ENCODE peak calls at places on chromosomes 16 and 17, in seven cellular contexts. B is CD8-positive, alpha-beta T cell; S is sigmoid colon; H is fibroblast of lung; R is SJSA1; U is testis; N is stomach. J is an unnamed sample. For H3K4me1, the result is how much of the 10 kb centered on the place peaks cover.

GRCh38 chr17:62994931-62995330 is 28.9 kb downstream of the TANC2 start:
- DNase-seq in N (no peak), S (no peak), H (no peak), R (peak), B (no peak), U (peak), J (no peak)

GRCh38 chr17:2707721-2708584 is 3.6 kb downstream of the CLUH start:
- DNase-seq in S (peak), B (no peak), N (peak), R (no peak), H (no peak), U (peak), J (peak)

GRCh38 chr17:18026408-18026776 is 12.6 kb downstream of the ATPAF2 start:
- DNase-seq in S (no peak), U (peak), N (no peak), R (no peak), B (peak), H (peak), J (no peak)

GRCh38 chr16:27314161-27314723 is 468 bp downstream of the IL4R start:
- DNase-seq in S (peak), N (peak), B (peak), R (peak), U (peak), H (peak), J (peak)

GRCh38 chr16:11781773-11782172 is 15.3 kb downstream of the ZC3H7A start:
- DNase-seq in N (no peak), S (no peak), B (no peak), H (peak), R (no peak), U (no peak), J (no peak)

GRCh38 chr16:49562228-49562627 is 188.6 kb downstream of the C16orf78 start:
- DNase-seq in B (no peak), U (no peak), R (no peak), S (no peak), N (no peak), H (no peak), J (no peak)

GRCh38 chr16:67244387-67245188 is 2.7 kb downstream of the FHOD1 start:
- DNase-seq in R (peak), B (peak), N (peak), S (peak), H (peak), U (peak), J (peak)

GRCh38 chr17:44820631-44821196 is 9.4 kb downstream of the GJC1 start:
- DNase-seq in B (no peak), N (no peak), R (peak), H (peak), S (peak), U (no peak), J (no peak)

GRCh38 chr16:83785455-83785854 is 22.3 kb upstream of the HSBP1 start:
- DNase-seq in N (no peak), R (no peak), U (no peak), S (no peak), B (no peak), H (no peak), J (no peak)

GRCh38 chr16:84648595-84649510 is 542 bp downstream of the KLHL36 start:
- DNase-seq in H (no peak), U (peak), S (peak), B (peak), N (peak), R (peak), J (peak)

GRCh38 chr17:61411944-61412859 is 12.6 kb downstream of the TBX2 start:
- DNase-seq in U (peak), N (peak), R (peak), S (peak), H (peak), B (peak), J (peak)

GRCh38 chr17:79970576-79971068 is 65.0 kb downstream of the TBC1D16 start:
- DNase-seq in N (peak), U (peak), S (no peak), R (no peak), B (no peak), H (peak), J (peak)

GRCh38 chr16:50372611-50373344 is 4.0 kb upstream of the BRD7 start:
- DNase-seq in H (no peak), U (no peak), N (no peak), R (no peak), S (peak), B (no peak), J (peak)

GRCh38 chr17:82737981-82738877 is 2.8 kb downstream of the FN3K start:
- DNase-seq in R (no peak), B (no peak), H (peak), S (no peak), N (peak), U (peak), J (peak)

GRCh38 chr16:73064227-73064995 is 16.5 kb upstream of the ZFHX3 start:
- DNase-seq in B (no peak), R (no peak), S (peak), N (no peak), U (no peak), H (peak), J (peak)

GRCh38 chr16:11546522-11547485 is 39.9 kb downstream of the LITAF start:
- DNase-seq in R (peak), B (no peak), N (no peak), H (peak), S (no peak), U (no peak), J (no peak)

GRCh38 chr16:79980650-79981521 is 380.3 kb upstream of the MAF start:
- DNase-seq in N (no peak), R (peak), S (no peak), B (no peak), U (no peak), H (peak), J (no peak)

GRCh38 chr17:17621254-17621653 is 29.7 kb upstream of the PEMT start:
- DNase-seq in H (no peak), U (no peak), S (no peak), B (no peak), R (no peak), N (no peak), J (no peak)

GRCh38 chr17:82338858-82339633 is 5.5 kb upstream of the SECTM1 start:
- DNase-seq in B (no peak), N (peak), S (peak), H (peak), U (peak), R (peak), J (peak)

GRCh38 chr17:74961657-74962360 is 10.8 kb downstream of the HID1 start:
- DNase-seq in N (peak), B (peak), U (peak), R (peak), H (peak), S (peak), J (peak)

GRCh38 chr16:79714440-79714839 is 113.9 kb upstream of the MAF start:
- DNase-seq in B (no peak), S (no peak), H (no peak), R (no peak), N (no peak), U (no peak), J (no peak)

GRCh38 chr16:87017388-87018012 is 299.7 kb downstream of the C16orf95 start:
- DNase-seq in H (peak), R (peak), N (no peak), S (peak), U (no peak), B (no peak), J (no peak)

GRCh38 chr17:28379814-28380571 is 8.5 kb downstream of the SARM1 start:
- DNase-seq in U (no peak), H (peak), N (no peak), S (no peak), R (no peak), B (no peak), J (no peak)

GRCh38 chr17:9478889-9479288 is 96.7 kb downstream of the STX8 start:
- DNase-seq in S (no peak), R (no peak), B (no peak), H (no peak), U (no peak), N (no peak), J (no peak)
- H3K4me3 ChIP-seq in S (no peak), R (no peak), B (no peak), H (no peak), U (no peak), N (no peak), J (no peak)

GRCh38 chr16:56244612-56245011 is 53.3 kb downstream of the GNAO1 start:
- DNase-seq in U (no peak), N (no peak), R (no peak), B (no peak), S (no peak), H (no peak), J (no peak)
- H3K27ac ChIP-seq in U (no peak), N (peak), R (peak), B (no peak), S (peak), H (no peak), J (no peak)

GRCh38 chr17:64327201-64327930 is 63.3 kb downstream of the PECAM1 start:
- DNase-seq in U (peak), R (no peak), B (no peak), N (no peak), S (no peak), H (peak), J (no peak)

GRCh38 chr17:64329571-64329970 is 61.1 kb downstream of the PECAM1 start:
- DNase-seq in R (no peak), B (no peak), S (no peak), U (no peak), N (no peak), H (no peak), J (no peak)

GRCh38 chr17:64328036-64328874 is 62.4 kb downstream of the PECAM1 start:
- DNase-seq in R (no peak), B (no peak), S (no peak), N (no peak), U (peak), H (no peak), J (no peak)

GRCh38 chr17:64326420-64327054 is 63.5 kb upstream of the TEX2 start:
- DNase-seq in N (peak), B (no peak), U (peak), R (no peak), S (peak), H (peak), J (peak)

GRCh38 chr17:64328875-64329405 is 61.7 kb downstream of the PECAM1 start:
- DNase-seq in B (no peak), U (no peak), N (no peak), R (no peak), S (no peak), H (no peak), J (no peak)
- H3K4me1 ChIP-seq in B (under half), U (under half), N (under half), R (under half), S (under half), H (under half), J (under half)

DNA sequence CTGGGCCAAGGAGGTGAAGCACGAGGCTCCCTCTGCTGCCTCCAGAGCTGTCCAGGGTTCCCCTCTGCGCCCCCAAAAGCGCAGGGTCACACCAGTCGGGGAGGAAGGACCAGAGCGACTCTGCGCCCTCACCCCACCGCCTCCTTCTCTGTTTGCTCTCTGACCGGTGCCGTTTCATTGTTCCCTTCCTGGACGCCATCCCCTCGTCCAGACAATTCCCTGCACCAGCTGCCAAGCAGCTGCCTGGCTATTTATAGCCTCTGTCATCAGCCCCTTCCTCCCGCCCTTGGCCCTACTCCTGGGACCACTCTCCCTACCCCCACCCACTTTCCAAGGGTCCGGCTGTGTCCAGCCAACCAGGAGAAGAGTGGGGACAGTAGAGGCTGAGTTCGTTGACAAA is 68.8 kb upstream of the CREBBP start:
- DNase-seq in N (no peak), U (no peak), H (no peak), R (peak), B (no peak), S (peak), J (no peak)
- H3K4me3 ChIP-seq in N (no peak), U (no peak), H (peak), R (peak), B (no peak), S (peak), J (no peak)

DNA sequence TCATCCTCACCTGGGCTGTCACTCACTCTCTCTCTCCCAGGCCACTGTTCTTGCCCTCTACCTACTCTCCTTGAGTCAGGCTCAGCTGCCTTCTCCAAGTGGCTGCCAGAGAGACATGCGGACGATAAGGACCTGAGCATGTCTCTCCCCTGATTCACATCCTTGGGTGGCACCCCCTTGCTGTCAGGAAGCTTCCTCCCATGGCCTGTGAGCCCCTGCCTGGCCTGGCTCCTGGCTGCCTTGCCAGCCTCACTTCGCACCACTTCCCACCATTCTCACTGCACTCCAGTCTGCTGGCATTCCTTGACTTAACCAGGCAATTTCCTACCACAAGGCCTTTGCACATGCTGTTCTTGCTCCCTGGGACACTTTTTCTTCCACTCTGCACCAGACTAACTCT is 2.7 kb upstream of the ALDH3A1 start:
- DNase-seq in S (no peak), H (no peak), B (no peak), N (no peak), R (no peak), U (no peak), J (no peak)
- H3K27ac ChIP-seq in S (no peak), H (no peak), B (no peak), N (peak), R (no peak), U (no peak), J (no peak)

DNA sequence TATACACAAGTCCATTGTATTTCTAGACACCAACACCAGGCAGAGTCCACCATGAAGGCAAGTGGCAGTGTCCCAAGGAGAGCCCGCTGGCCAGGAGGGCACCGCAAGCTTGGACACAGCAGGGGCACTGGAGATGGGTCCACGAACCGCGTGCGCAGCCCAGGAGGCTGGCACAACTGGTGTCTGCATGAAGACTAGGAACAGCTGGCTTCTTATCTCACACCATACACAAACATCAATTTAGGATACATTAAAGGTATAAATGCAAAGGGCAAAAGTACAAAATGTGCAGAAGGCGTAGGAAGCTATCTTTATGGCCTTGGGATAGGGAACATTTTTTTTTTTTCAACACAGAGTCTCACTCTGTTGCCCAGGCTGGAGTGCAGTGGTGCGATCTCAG is 52.4 kb downstream of the ANKRD11 start:
- DNase-seq in H (no peak), R (no peak), U (no peak), S (no peak), N (no peak), B (no peak), J (no peak)
- H3K4me1 ChIP-seq in H (under half), R (under half), U (under half), S (half or more), N (half or more), B (half or more), J (under half)

DNA sequence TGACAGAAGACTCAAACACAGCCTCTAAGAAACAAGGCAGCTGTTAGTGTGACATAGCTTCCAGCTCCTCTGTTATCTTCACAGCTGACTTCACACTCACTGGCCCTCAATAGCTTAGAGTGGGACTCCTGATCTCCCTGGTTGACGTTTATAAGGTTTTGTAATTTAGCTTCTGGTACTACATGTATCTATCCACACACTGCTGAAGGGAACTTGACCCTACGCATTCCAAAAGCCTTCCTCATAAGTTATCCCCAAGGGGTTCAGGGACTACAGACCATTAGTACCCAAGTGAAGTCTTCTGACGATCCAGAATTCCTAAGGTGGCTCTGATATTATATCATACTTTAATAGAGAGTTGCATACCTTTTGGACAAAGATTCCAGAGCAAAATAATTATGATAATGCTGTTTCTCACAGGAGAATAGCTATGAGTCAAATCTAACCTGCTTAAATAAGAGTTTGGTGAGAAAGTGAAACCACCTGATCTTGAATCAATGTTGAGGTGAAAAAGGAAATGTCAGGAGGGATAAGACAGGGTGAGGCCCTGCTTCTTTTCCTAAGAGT is 14.5 kb downstream of the ACACA start:
- DNase-seq in U (no peak), N (no peak), S (no peak), H (peak), R (no peak), B (no peak), J (no peak)
- H3K4me3 ChIP-seq in U (no peak), N (no peak), S (no peak), H (no peak), R (no peak), B (no peak), J (no peak)

GRCh38 chr16:30784215-30784614 is 2.8 kb downstream of the ZNF629 start:
- DNase-seq in B (no peak), S (no peak), R (no peak), N (no peak), U (no peak), H (no peak), J (no peak)

GRCh38 chr16:30786115-30786935 is 680 bp downstream of the ZNF629 start:
- DNase-seq in R (peak), B (no peak), S (no peak), N (peak), U (peak), H (peak), J (peak)

GRCh38 chr16:30783280-30784109 is 3.5 kb downstream of the ZNF629 start:
- DNase-seq in U (no peak), R (no peak), B (no peak), H (no peak), S (no peak), N (no peak), J (no peak)

GRCh38 chr16:30786936-30787612 is at the start of gene ZNF629:
- DNase-seq in S (peak), R (peak), N (peak), U (peak), H (peak), B (peak), J (peak)

DNA sequence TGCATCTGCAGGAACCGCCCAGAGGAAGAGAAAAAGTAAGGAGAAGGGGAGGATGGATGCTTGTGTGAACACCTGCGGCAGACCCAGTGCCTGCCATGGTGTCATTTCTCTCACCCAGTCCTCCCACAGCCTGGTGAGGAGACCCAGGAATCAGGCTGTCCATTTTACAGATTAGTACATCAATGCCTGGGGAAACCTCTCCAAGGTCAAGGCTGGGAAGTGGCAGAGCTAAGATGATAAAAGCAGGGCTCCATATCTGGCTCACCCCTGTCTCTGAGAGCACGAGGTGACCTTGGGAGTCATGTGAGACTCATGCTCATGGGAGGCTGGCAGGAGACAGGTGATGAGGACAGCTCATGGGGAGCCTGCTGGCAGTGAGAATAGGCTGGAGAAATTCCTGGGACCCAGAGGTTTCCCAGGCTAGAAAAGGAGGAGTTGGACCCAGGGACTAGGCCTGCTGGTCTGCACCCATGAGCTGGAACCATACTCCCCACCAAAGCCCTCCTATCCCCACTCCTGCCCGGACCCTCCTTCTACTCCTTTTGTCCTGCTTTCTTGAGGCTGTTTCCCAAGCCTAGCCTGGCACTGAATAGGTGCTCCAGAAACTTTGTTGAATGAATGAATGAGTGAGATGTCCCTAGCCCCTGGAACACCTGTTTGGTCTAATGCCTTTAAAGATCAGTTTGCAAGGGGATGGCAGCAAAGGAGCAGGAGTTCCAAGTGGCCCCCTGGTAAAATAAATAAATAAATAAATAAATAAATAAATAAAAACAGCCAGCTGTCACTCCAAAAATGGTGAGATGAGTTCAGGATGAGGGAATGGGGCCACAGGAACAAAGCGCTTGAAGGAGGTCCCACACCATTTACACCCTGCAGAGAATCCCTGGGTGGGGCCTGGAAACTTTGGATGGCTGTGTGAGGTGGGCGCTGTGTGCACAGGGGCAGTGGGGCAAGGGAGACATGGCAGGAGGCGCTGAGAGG is 1.6 kb downstream of the ZNF629 start:
- DNase-seq in H (no peak), R (no peak), B (no peak), N (no peak), S (no peak), U (no peak), J (peak)
- H3K27ac ChIP-seq in H (peak), R (no peak), B (no peak), N (peak), S (peak), U (no peak), J (peak)

DNA sequence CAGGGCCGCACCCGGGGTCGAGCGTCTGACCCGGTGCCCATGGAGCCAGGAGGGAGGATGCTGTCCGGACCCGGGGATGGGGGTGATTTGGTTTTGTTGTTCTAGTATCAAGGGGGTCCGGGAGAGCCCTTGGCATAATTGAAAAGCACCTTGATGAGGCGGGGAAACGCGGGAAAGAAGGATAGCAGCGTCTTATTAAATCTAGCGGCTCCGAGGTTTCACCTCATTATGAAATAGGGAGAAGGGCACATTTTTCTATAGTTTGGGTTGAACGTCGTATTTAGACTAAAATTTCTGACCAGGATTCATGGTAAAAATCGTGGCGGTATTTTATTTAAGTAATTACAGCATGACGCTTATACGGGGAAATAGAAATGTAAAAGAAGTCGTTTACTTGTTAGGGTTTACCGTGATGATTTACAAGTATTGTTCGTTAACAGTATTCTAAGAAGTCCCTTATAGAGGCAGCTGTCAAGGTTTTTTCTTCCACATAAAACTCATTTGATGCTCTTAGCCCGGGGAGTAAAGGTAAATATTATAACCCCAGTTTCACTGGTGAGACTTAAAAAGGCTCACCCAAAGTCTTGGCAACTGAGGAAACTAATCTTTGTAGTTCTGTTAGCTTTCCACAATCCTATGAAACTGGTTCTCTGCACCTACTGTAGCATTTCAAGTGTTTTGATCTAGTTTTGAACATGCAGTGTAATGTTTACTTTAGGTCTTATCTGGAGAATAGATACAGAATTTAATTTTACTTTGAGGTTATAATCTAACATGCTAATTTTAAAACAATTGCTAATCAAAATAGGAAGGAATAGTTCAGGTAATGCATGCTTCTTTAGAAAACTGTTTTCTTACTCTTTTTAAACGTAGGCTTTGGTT is 762 bp downstream of the LUC7L3 start:
- DNase-seq in S (no peak), R (peak), B (no peak), N (no peak), U (no peak), H (no peak), J (no peak)
- H3K4me1 ChIP-seq in S (under half), R (under half), B (under half), N (half or more), U (under half), H (under half), J (under half)